ENCODE peak calls at places on chromosomes 12 and 14, in eight cellular contexts. One of them, this sample, is unnamed.

GRCh38 chr12:27982380-27982779 is 9.8 kb upstream of the PTHLH start:
- DNase-seq in A172: no peak
- DNase-seq in pons: no peak
- DNase-seq in stimulated activated CD8-positive, alpha-beta memory T cell treated with anti-CD3 and anti-CD28 coated beads, Interleukin-4, amount 100 ng/mL, for 24 hours: no peak
- DNase-seq in WTC11: no peak
- DNase-seq in activated B cell treated with CpG ODN at 0.5 μM for 24 hours: no peak
- DNase-seq in progenitor cell of endocrine pancreas: no peak
- DNase-seq in EH: no peak
- DNase-seq in this sample: no peak

GRCh38 chr12:83057436-83057835 is 370.7 kb downstream of the TMTC2 start:
- DNase-seq in A172: no peak
- DNase-seq in pons: no peak
- DNase-seq in stimulated activated CD8-positive, alpha-beta memory T cell treated with anti-CD3 and anti-CD28 coated beads, Interleukin-4, amount 100 ng/mL, for 24 hours: no peak
- DNase-seq in WTC11: no peak
- DNase-seq in activated B cell treated with CpG ODN at 0.5 μM for 24 hours: no peak
- DNase-seq in progenitor cell of endocrine pancreas: no peak
- DNase-seq in EH: no peak
- DNase-seq in this sample: no peak

GRCh38 chr14:104644656-104645055 is 40.1 kb upstream of the TMEM179 start:
- DNase-seq in A172: no peak
- DNase-seq in pons: no peak
- DNase-seq in stimulated activated CD8-positive, alpha-beta memory T cell treated with anti-CD3 and anti-CD28 coated beads, Interleukin-4, amount 100 ng/mL, for 24 hours: no peak
- DNase-seq in WTC11: no peak
- DNase-seq in activated B cell treated with CpG ODN at 0.5 μM for 24 hours: no peak
- DNase-seq in progenitor cell of endocrine pancreas: no peak
- DNase-seq in EH: no peak
- DNase-seq in this sample: no peak

GRCh38 chr14:101340556-101340955 is 220.7 kb upstream of the DIO3 start:
- DNase-seq in A172: no peak
- DNase-seq in pons: no peak
- DNase-seq in stimulated activated CD8-positive, alpha-beta memory T cell treated with anti-CD3 and anti-CD28 coated beads, Interleukin-4, amount 100 ng/mL, for 24 hours: no peak
- DNase-seq in WTC11: no peak
- DNase-seq in activated B cell treated with CpG ODN at 0.5 μM for 24 hours: no peak
- DNase-seq in progenitor cell of endocrine pancreas: no peak
- DNase-seq in EH: no peak
- DNase-seq in this sample: no peak

GRCh38 chr12:69151254-69151751 is 88.1 kb upstream of the CPSF6 start:
- DNase-seq in A172: no peak
- DNase-seq in pons: no peak
- DNase-seq in stimulated activated CD8-positive, alpha-beta memory T cell treated with anti-CD3 and anti-CD28 coated beads, Interleukin-4, amount 100 ng/mL, for 24 hours: no peak
- DNase-seq in WTC11: no peak
- DNase-seq in activated B cell treated with CpG ODN at 0.5 μM for 24 hours: no peak
- DNase-seq in progenitor cell of endocrine pancreas: no peak
- DNase-seq in EH: peak; percentile 22
- DNase-seq in this sample: no peak

GRCh38 chr12:77133566-77133965 is 68.2 kb upstream of the E2F7 start:
- DNase-seq in A172: peak; percentile 49
- DNase-seq in pons: no peak
- DNase-seq in stimulated activated CD8-positive, alpha-beta memory T cell treated with anti-CD3 and anti-CD28 coated beads, Interleukin-4, amount 100 ng/mL, for 24 hours: no peak
- DNase-seq in WTC11: peak; percentile 75
- DNase-seq in activated B cell treated with CpG ODN at 0.5 μM for 24 hours: no peak
- DNase-seq in progenitor cell of endocrine pancreas: peak; percentile 63
- DNase-seq in EH: peak; percentile 74
- DNase-seq in this sample: peak; percentile 38

GRCh38 chr12:92253301-92253700 is 107.7 kb upstream of the BTG1 start:
- DNase-seq in A172: no peak
- DNase-seq in pons: no peak
- DNase-seq in stimulated activated CD8-positive, alpha-beta memory T cell treated with anti-CD3 and anti-CD28 coated beads, Interleukin-4, amount 100 ng/mL, for 24 hours: no peak
- DNase-seq in WTC11: no peak
- DNase-seq in activated B cell treated with CpG ODN at 0.5 μM for 24 hours: no peak
- DNase-seq in progenitor cell of endocrine pancreas: no peak
- DNase-seq in EH: peak; percentile 32
- DNase-seq in this sample: no peak

GRCh38 chr12:122080149-122081107 is 1.9 kb downstream of the MLXIP start:
- DNase-seq in A172: peak; percentile 66
- DNase-seq in pons: peak; percentile 82
- DNase-seq in stimulated activated CD8-positive, alpha-beta memory T cell treated with anti-CD3 and anti-CD28 coated beads, Interleukin-4, amount 100 ng/mL, for 24 hours: no peak
- DNase-seq in WTC11: no peak
- DNase-seq in activated B cell treated with CpG ODN at 0.5 μM for 24 hours: no peak
- DNase-seq in progenitor cell of endocrine pancreas: no peak
- DNase-seq in EH: peak; percentile 86
- DNase-seq in this sample: peak; percentile 84

GRCh38 chr14:76776306-76777251 is 15.3 kb downstream of the VASH1 start:
- DNase-seq in A172: no peak
- DNase-seq in pons: no peak
- DNase-seq in stimulated activated CD8-positive, alpha-beta memory T cell treated with anti-CD3 and anti-CD28 coated beads, Interleukin-4, amount 100 ng/mL, for 24 hours: no peak
- DNase-seq in WTC11: no peak
- DNase-seq in activated B cell treated with CpG ODN at 0.5 μM for 24 hours: no peak
- DNase-seq in progenitor cell of endocrine pancreas: no peak
- DNase-seq in EH: no peak
- DNase-seq in this sample: no peak